ENCODE peak calls at places on chromosome 18, in eight cellular contexts. One of them, this sample, is unnamed.

GRCh38 chr18:52288403-52289004 is 51.5 kb upstream of the DCC start:
- DNase-seq in NCI-H460: peak
- DNase-seq in effector CD8-positive, alpha-beta T cell: no peak
- DNase-seq in Peyer's patch: peak
- DNase-seq in EH: no peak
- DNase-seq in Daoy: no peak
- DNase-seq in endothelial cell: peak
- DNase-seq in GM10248: peak
- DNase-seq in this sample: no peak

GRCh38 chr18:7020995-7021777 is 96.4 kb downstream of the LAMA1 start:
- DNase-seq in NCI-H460: no peak
- DNase-seq in effector CD8-positive, alpha-beta T cell: no peak
- DNase-seq in Peyer's patch: no peak
- DNase-seq in EH: no peak
- DNase-seq in Daoy: no peak
- DNase-seq in endothelial cell: peak
- DNase-seq in GM10248: no peak
- DNase-seq in this sample: no peak

GRCh38 chr18:62974928-62975675 is 259.8 kb downstream of the PHLPP1 start:
- DNase-seq in NCI-H460: no peak
- DNase-seq in effector CD8-positive, alpha-beta T cell: no peak
- DNase-seq in Peyer's patch: no peak
- DNase-seq in EH: no peak
- DNase-seq in Daoy: no peak
- DNase-seq in endothelial cell: no peak
- DNase-seq in GM10248: no peak
- DNase-seq in this sample: no peak

GRCh38 chr18:24023185-24023814 is 8.7 kb downstream of the TTC39C start:
- DNase-seq in NCI-H460: no peak
- DNase-seq in effector CD8-positive, alpha-beta T cell: no peak
- DNase-seq in Peyer's patch: no peak
- DNase-seq in EH: no peak
- DNase-seq in Daoy: no peak
- DNase-seq in endothelial cell: peak
- DNase-seq in GM10248: no peak
- DNase-seq in this sample: no peak

GRCh38 chr18:39945076-39945475 is 2010.0 kb upstream of the PIK3C3 start:
- DNase-seq in NCI-H460: no peak
- DNase-seq in effector CD8-positive, alpha-beta T cell: no peak
- DNase-seq in Peyer's patch: no peak
- DNase-seq in EH: no peak
- DNase-seq in Daoy: no peak
- DNase-seq in endothelial cell: no peak
- DNase-seq in GM10248: no peak
- DNase-seq in this sample: no peak

GRCh38 chr18:3757361-3757760 is 307.4 kb downstream of the TGIF1 start:
- DNase-seq in NCI-H460: no peak
- DNase-seq in effector CD8-positive, alpha-beta T cell: no peak
- DNase-seq in Peyer's patch: no peak
- DNase-seq in EH: no peak
- DNase-seq in Daoy: no peak
- DNase-seq in endothelial cell: no peak
- DNase-seq in GM10248: no peak
- DNase-seq in this sample: no peak

GRCh38 chr18:24138281-24138883 is 480 bp upstream of the CABYR start:
- DNase-seq in NCI-H460: no peak
- DNase-seq in effector CD8-positive, alpha-beta T cell: no peak
- DNase-seq in Peyer's patch: no peak
- DNase-seq in EH: no peak
- DNase-seq in Daoy: peak
- DNase-seq in endothelial cell: no peak
- DNase-seq in GM10248: no peak
- DNase-seq in this sample: no peak

GRCh38 chr18:10122116-10122515 is 208.3 kb downstream of the VAPA start:
- DNase-seq in NCI-H460: no peak
- DNase-seq in effector CD8-positive, alpha-beta T cell: no peak
- DNase-seq in Peyer's patch: no peak
- DNase-seq in EH: peak
- DNase-seq in Daoy: peak
- DNase-seq in endothelial cell: no peak
- DNase-seq in GM10248: no peak
- DNase-seq in this sample: peak

GRCh38 chr18:54187372-54187771 is 37.1 kb downstream of the MBD2 start:
- DNase-seq in NCI-H460: no peak
- DNase-seq in effector CD8-positive, alpha-beta T cell: no peak
- DNase-seq in Peyer's patch: no peak
- DNase-seq in EH: no peak
- DNase-seq in Daoy: no peak
- DNase-seq in endothelial cell: no peak
- DNase-seq in GM10248: no peak
- DNase-seq in this sample: no peak

GRCh38 chr18:24560511-24560981 is 100.1 kb downstream of the HRH4 start:
- DNase-seq in NCI-H460: no peak
- DNase-seq in effector CD8-positive, alpha-beta T cell: no peak
- DNase-seq in Peyer's patch: no peak
- DNase-seq in EH: no peak
- DNase-seq in Daoy: peak
- DNase-seq in endothelial cell: no peak
- DNase-seq in GM10248: no peak
- DNase-seq in this sample: peak

GRCh38 chr18:12307251-12307736 is 747 bp upstream of the TUBB6 start:
- DNase-seq in NCI-H460: no peak
- DNase-seq in effector CD8-positive, alpha-beta T cell: no peak
- DNase-seq in Peyer's patch: peak
- DNase-seq in EH: peak
- DNase-seq in Daoy: peak
- DNase-seq in endothelial cell: peak
- DNase-seq in GM10248: peak
- DNase-seq in this sample: peak

GRCh38 chr18:10474309-10474708 is 19.9 kb downstream of the APCDD1 start:
- DNase-seq in NCI-H460: no peak
- DNase-seq in effector CD8-positive, alpha-beta T cell: no peak
- DNase-seq in Peyer's patch: no peak
- DNase-seq in EH: no peak
- DNase-seq in Daoy: no peak
- DNase-seq in endothelial cell: no peak
- DNase-seq in GM10248: no peak
- DNase-seq in this sample: no peak

GRCh38 chr18:35389095-35389618 is 12.0 kb upstream of the ZNF396 start:
- DNase-seq in NCI-H460: no peak
- DNase-seq in effector CD8-positive, alpha-beta T cell: no peak
- DNase-seq in Peyer's patch: no peak
- DNase-seq in EH: peak
- DNase-seq in Daoy: peak
- DNase-seq in endothelial cell: no peak
- DNase-seq in GM10248: no peak
- DNase-seq in this sample: no peak

GRCh38 chr18:65352183-65352582 is 398.6 kb upstream of the CDH7 start:
- DNase-seq in NCI-H460: no peak
- DNase-seq in effector CD8-positive, alpha-beta T cell: no peak
- DNase-seq in Peyer's patch: no peak
- DNase-seq in EH: no peak
- DNase-seq in Daoy: no peak
- DNase-seq in endothelial cell: no peak
- DNase-seq in GM10248: no peak
- DNase-seq in this sample: no peak

GRCh38 chr18:7946724-7947377 is 379.7 kb downstream of the PTPRM start:
- DNase-seq in NCI-H460: no peak
- DNase-seq in effector CD8-positive, alpha-beta T cell: no peak
- DNase-seq in Peyer's patch: peak
- DNase-seq in EH: peak
- DNase-seq in Daoy: peak
- DNase-seq in endothelial cell: peak
- DNase-seq in GM10248: no peak
- DNase-seq in this sample: peak

GRCh38 chr18:34659579-34660517 is 50.2 kb upstream of the DTNA start:
- DNase-seq in NCI-H460: peak
- DNase-seq in effector CD8-positive, alpha-beta T cell: no peak
- DNase-seq in Peyer's patch: peak
- DNase-seq in EH: peak
- DNase-seq in Daoy: peak
- DNase-seq in endothelial cell: peak
- DNase-seq in GM10248: no peak
- DNase-seq in this sample: peak

GRCh38 chr18:48676756-48677368 is 138.0 kb downstream of the CTIF start:
- DNase-seq in NCI-H460: peak
- DNase-seq in effector CD8-positive, alpha-beta T cell: peak
- DNase-seq in Peyer's patch: peak
- DNase-seq in EH: peak
- DNase-seq in Daoy: peak
- DNase-seq in endothelial cell: peak
- DNase-seq in GM10248: peak
- DNase-seq in this sample: peak

GRCh38 chr18:53792762-53793161 is 431.7 kb downstream of the MBD2 start:
- DNase-seq in NCI-H460: no peak
- DNase-seq in effector CD8-positive, alpha-beta T cell: no peak
- DNase-seq in Peyer's patch: no peak
- DNase-seq in EH: no peak
- DNase-seq in Daoy: no peak
- DNase-seq in endothelial cell: no peak
- DNase-seq in GM10248: no peak
- DNase-seq in this sample: no peak